ENCODE peak calls at places on chromosomes 16 and 17, in nine cellular contexts. One of them, this sample, is unnamed.
A peak's percentile ranks its signal among the peaks of the same experiment; 100 is the strongest.

GRCh38 chr16:74999683-75000480 is 1.1 kb downstream of the ZNRF1 start:
- DNase-seq in stomach: peak; percentile 65
- DNase-seq in HS-27A: no peak
- DNase-seq in mammary epithelial cell: peak; percentile 61
- DNase-seq in NCI-H1092: no peak
- DNase-seq in stimulated activated CD8-positive, alpha-beta memory T cell treated with anti-CD3 and anti-CD28 coated beads, Interleukin-7, amount 100 ng/mL, for 4 hours: peak; percentile 12
- DNase-seq in amniotic stem cell: no peak
- DNase-seq in WTC11: peak; percentile 78
- DNase-seq in activated CD4-positive, alpha-beta T cell treated with anti-CD3 and anti-CD28 coated beads for 24 hours: peak; percentile 45
- DNase-seq in this sample: peak; percentile 60

GRCh38 chr17:57810740-57811632 is 38.9 kb downstream of the MRPS23 start:
- DNase-seq in stomach: no peak
- DNase-seq in HS-27A: no peak
- DNase-seq in mammary epithelial cell: peak; percentile 21
- DNase-seq in NCI-H1092: peak; percentile 85
- DNase-seq in stimulated activated CD8-positive, alpha-beta memory T cell treated with anti-CD3 and anti-CD28 coated beads, Interleukin-7, amount 100 ng/mL, for 4 hours: no peak
- DNase-seq in amniotic stem cell: no peak
- DNase-seq in WTC11: no peak
- DNase-seq in activated CD4-positive, alpha-beta T cell treated with anti-CD3 and anti-CD28 coated beads for 24 hours: no peak
- DNase-seq in this sample: no peak

GRCh38 chr17:1485311-1485747 is 7.2 kb downstream of the MYO1C start:
- DNase-seq in stomach: peak; percentile 39
- DNase-seq in HS-27A: no peak
- DNase-seq in mammary epithelial cell: no peak
- DNase-seq in NCI-H1092: no peak
- DNase-seq in stimulated activated CD8-positive, alpha-beta memory T cell treated with anti-CD3 and anti-CD28 coated beads, Interleukin-7, amount 100 ng/mL, for 4 hours: no peak
- DNase-seq in amniotic stem cell: no peak
- DNase-seq in WTC11: peak; percentile 73
- DNase-seq in activated CD4-positive, alpha-beta T cell treated with anti-CD3 and anti-CD28 coated beads for 24 hours: no peak
- DNase-seq in this sample: no peak

GRCh38 chr17:42321555-42321954 is 33.3 kb downstream of the STAT5A start:
- DNase-seq in stomach: no peak
- DNase-seq in HS-27A: no peak
- DNase-seq in mammary epithelial cell: no peak
- DNase-seq in NCI-H1092: no peak
- DNase-seq in stimulated activated CD8-positive, alpha-beta memory T cell treated with anti-CD3 and anti-CD28 coated beads, Interleukin-7, amount 100 ng/mL, for 4 hours: no peak
- DNase-seq in amniotic stem cell: no peak
- DNase-seq in WTC11: no peak
- DNase-seq in activated CD4-positive, alpha-beta T cell treated with anti-CD3 and anti-CD28 coated beads for 24 hours: no peak
- DNase-seq in this sample: no peak

GRCh38 chr16:49502136-49502881 is 128.7 kb downstream of the C16orf78 start:
- DNase-seq in stomach: no peak
- DNase-seq in HS-27A: no peak
- DNase-seq in mammary epithelial cell: no peak
- DNase-seq in NCI-H1092: no peak
- DNase-seq in stimulated activated CD8-positive, alpha-beta memory T cell treated with anti-CD3 and anti-CD28 coated beads, Interleukin-7, amount 100 ng/mL, for 4 hours: no peak
- DNase-seq in amniotic stem cell: no peak
- DNase-seq in WTC11: no peak
- DNase-seq in activated CD4-positive, alpha-beta T cell treated with anti-CD3 and anti-CD28 coated beads for 24 hours: no peak
- DNase-seq in this sample: no peak

GRCh38 chr16:86067936-86068335 is 169.0 kb downstream of the IRF8 start:
- DNase-seq in stomach: no peak
- DNase-seq in HS-27A: no peak
- DNase-seq in mammary epithelial cell: no peak
- DNase-seq in NCI-H1092: no peak
- DNase-seq in stimulated activated CD8-positive, alpha-beta memory T cell treated with anti-CD3 and anti-CD28 coated beads, Interleukin-7, amount 100 ng/mL, for 4 hours: no peak
- DNase-seq in amniotic stem cell: no peak
- DNase-seq in WTC11: no peak
- DNase-seq in activated CD4-positive, alpha-beta T cell treated with anti-CD3 and anti-CD28 coated beads for 24 hours: no peak
- DNase-seq in this sample: no peak

GRCh38 chr17:72931163-72931562 is 161.3 kb downstream of the SLC39A11 start:
- DNase-seq in stomach: no peak
- DNase-seq in HS-27A: no peak
- DNase-seq in mammary epithelial cell: no peak
- DNase-seq in NCI-H1092: no peak
- DNase-seq in stimulated activated CD8-positive, alpha-beta memory T cell treated with anti-CD3 and anti-CD28 coated beads, Interleukin-7, amount 100 ng/mL, for 4 hours: no peak
- DNase-seq in amniotic stem cell: no peak
- DNase-seq in WTC11: no peak
- DNase-seq in activated CD4-positive, alpha-beta T cell treated with anti-CD3 and anti-CD28 coated beads for 24 hours: no peak
- DNase-seq in this sample: no peak

GRCh38 chr17:80283116-80283852 is 22.6 kb downstream of the RNF213 start:
- DNase-seq in stomach: no peak
- DNase-seq in HS-27A: no peak
- DNase-seq in mammary epithelial cell: no peak
- DNase-seq in NCI-H1092: no peak
- DNase-seq in stimulated activated CD8-positive, alpha-beta memory T cell treated with anti-CD3 and anti-CD28 coated beads, Interleukin-7, amount 100 ng/mL, for 4 hours: no peak
- DNase-seq in amniotic stem cell: no peak
- DNase-seq in WTC11: no peak
- DNase-seq in activated CD4-positive, alpha-beta T cell treated with anti-CD3 and anti-CD28 coated beads for 24 hours: no peak
- DNase-seq in this sample: no peak

GRCh38 chr16:85613609-85614337 is 651 bp downstream of the GSE1 start:
- DNase-seq in stomach: peak; percentile 55
- DNase-seq in HS-27A: no peak
- DNase-seq in mammary epithelial cell: no peak
- DNase-seq in NCI-H1092: peak; percentile 49
- DNase-seq in stimulated activated CD8-positive, alpha-beta memory T cell treated with anti-CD3 and anti-CD28 coated beads, Interleukin-7, amount 100 ng/mL, for 4 hours: no peak
- DNase-seq in amniotic stem cell: no peak
- DNase-seq in WTC11: peak; percentile 76
- DNase-seq in activated CD4-positive, alpha-beta T cell treated with anti-CD3 and anti-CD28 coated beads for 24 hours: no peak
- DNase-seq in this sample: no peak

GRCh38 chr17:199806-200603 is 18.6 kb upstream of the DOC2B start:
- DNase-seq in stomach: no peak
- DNase-seq in HS-27A: no peak
- DNase-seq in mammary epithelial cell: peak; percentile 20
- DNase-seq in NCI-H1092: no peak
- DNase-seq in stimulated activated CD8-positive, alpha-beta memory T cell treated with anti-CD3 and anti-CD28 coated beads, Interleukin-7, amount 100 ng/mL, for 4 hours: no peak
- DNase-seq in amniotic stem cell: no peak
- DNase-seq in WTC11: peak; percentile 27
- DNase-seq in activated CD4-positive, alpha-beta T cell treated with anti-CD3 and anti-CD28 coated beads for 24 hours: no peak
- DNase-seq in this sample: no peak

GRCh38 chr17:6387858-6388257 is 47.1 kb downstream of the AIPL1 start:
- DNase-seq in stomach: no peak
- DNase-seq in HS-27A: no peak
- DNase-seq in mammary epithelial cell: no peak
- DNase-seq in NCI-H1092: no peak
- DNase-seq in stimulated activated CD8-positive, alpha-beta memory T cell treated with anti-CD3 and anti-CD28 coated beads, Interleukin-7, amount 100 ng/mL, for 4 hours: no peak
- DNase-seq in amniotic stem cell: no peak
- DNase-seq in WTC11: no peak
- DNase-seq in activated CD4-positive, alpha-beta T cell treated with anti-CD3 and anti-CD28 coated beads for 24 hours: no peak
- DNase-seq in this sample: no peak

GRCh38 chr16:55552621-55553020 is 13.9 kb upstream of the CAPNS2 start:
- DNase-seq in stomach: no peak
- DNase-seq in HS-27A: no peak
- DNase-seq in mammary epithelial cell: peak; percentile 86
- DNase-seq in NCI-H1092: no peak
- DNase-seq in stimulated activated CD8-positive, alpha-beta memory T cell treated with anti-CD3 and anti-CD28 coated beads, Interleukin-7, amount 100 ng/mL, for 4 hours: no peak
- DNase-seq in amniotic stem cell: peak; percentile 37
- DNase-seq in WTC11: no peak
- DNase-seq in activated CD4-positive, alpha-beta T cell treated with anti-CD3 and anti-CD28 coated beads for 24 hours: no peak
- DNase-seq in this sample: no peak

GRCh38 chr17:43351686-43352085 is 47.1 kb upstream of the ARL4D start:
- DNase-seq in stomach: no peak
- DNase-seq in HS-27A: no peak
- DNase-seq in mammary epithelial cell: no peak
- DNase-seq in NCI-H1092: no peak
- DNase-seq in stimulated activated CD8-positive, alpha-beta memory T cell treated with anti-CD3 and anti-CD28 coated beads, Interleukin-7, amount 100 ng/mL, for 4 hours: no peak
- DNase-seq in amniotic stem cell: no peak
- DNase-seq in WTC11: no peak
- DNase-seq in activated CD4-positive, alpha-beta T cell treated with anti-CD3 and anti-CD28 coated beads for 24 hours: no peak
- DNase-seq in this sample: no peak

GRCh38 chr17:33169580-33170285 is 123.4 kb downstream of the ASIC2 start:
- DNase-seq in stomach: no peak
- DNase-seq in HS-27A: no peak
- DNase-seq in mammary epithelial cell: peak; percentile 68
- DNase-seq in NCI-H1092: no peak
- DNase-seq in stimulated activated CD8-positive, alpha-beta memory T cell treated with anti-CD3 and anti-CD28 coated beads, Interleukin-7, amount 100 ng/mL, for 4 hours: no peak
- DNase-seq in amniotic stem cell: no peak
- DNase-seq in WTC11: no peak
- DNase-seq in activated CD4-positive, alpha-beta T cell treated with anti-CD3 and anti-CD28 coated beads for 24 hours: no peak
- DNase-seq in this sample: no peak

GRCh38 chr17:78219396-78220150 is 5.5 kb downstream of the BIRC5 start:
- DNase-seq in stomach: no peak
- DNase-seq in HS-27A: no peak
- DNase-seq in mammary epithelial cell: no peak
- DNase-seq in NCI-H1092: no peak
- DNase-seq in stimulated activated CD8-positive, alpha-beta memory T cell treated with anti-CD3 and anti-CD28 coated beads, Interleukin-7, amount 100 ng/mL, for 4 hours: no peak
- DNase-seq in amniotic stem cell: no peak
- DNase-seq in WTC11: peak; percentile 69
- DNase-seq in activated CD4-positive, alpha-beta T cell treated with anti-CD3 and anti-CD28 coated beads for 24 hours: no peak
- DNase-seq in this sample: no peak

GRCh38 chr17:55706808-55707773 is 15.6 kb downstream of the TMEM100 start:
- DNase-seq in stomach: no peak
- DNase-seq in HS-27A: no peak
- DNase-seq in mammary epithelial cell: no peak
- DNase-seq in NCI-H1092: no peak
- DNase-seq in stimulated activated CD8-positive, alpha-beta memory T cell treated with anti-CD3 and anti-CD28 coated beads, Interleukin-7, amount 100 ng/mL, for 4 hours: no peak
- DNase-seq in amniotic stem cell: no peak
- DNase-seq in WTC11: peak; percentile 12
- DNase-seq in activated CD4-positive, alpha-beta T cell treated with anti-CD3 and anti-CD28 coated beads for 24 hours: no peak
- DNase-seq in this sample: no peak

GRCh38 chr16:20740901-20741491 is 622 bp downstream of the THUMPD1 start:
- DNase-seq in stomach: peak; percentile 95
- DNase-seq in HS-27A: peak; percentile 22
- DNase-seq in mammary epithelial cell: peak; percentile 68
- DNase-seq in NCI-H1092: peak; percentile 65
- DNase-seq in stimulated activated CD8-positive, alpha-beta memory T cell treated with anti-CD3 and anti-CD28 coated beads, Interleukin-7, amount 100 ng/mL, for 4 hours: peak; percentile 86
- DNase-seq in amniotic stem cell: peak; percentile 63
- DNase-seq in WTC11: peak; percentile 84
- DNase-seq in activated CD4-positive, alpha-beta T cell treated with anti-CD3 and anti-CD28 coated beads for 24 hours: peak; percentile 83
- DNase-seq in this sample: peak; percentile 88

GRCh38 chr16:8958344-8958808 is 5.3 kb downstream of the USP7 start:
- DNase-seq in stomach: no peak
- DNase-seq in HS-27A: peak; percentile 29
- DNase-seq in mammary epithelial cell: peak; percentile 20
- DNase-seq in NCI-H1092: no peak
- DNase-seq in stimulated activated CD8-positive, alpha-beta memory T cell treated with anti-CD3 and anti-CD28 coated beads, Interleukin-7, amount 100 ng/mL, for 4 hours: no peak
- DNase-seq in amniotic stem cell: no peak
- DNase-seq in WTC11: no peak
- DNase-seq in activated CD4-positive, alpha-beta T cell treated with anti-CD3 and anti-CD28 coated beads for 24 hours: no peak
- DNase-seq in this sample: no peak

GRCh38 chr17:46916211-46916610 is 6.7 kb upstream of the GOSR2 start:
- DNase-seq in stomach: no peak
- DNase-seq in HS-27A: peak; percentile 36
- DNase-seq in mammary epithelial cell: peak; percentile 79
- DNase-seq in NCI-H1092: no peak
- DNase-seq in stimulated activated CD8-positive, alpha-beta memory T cell treated with anti-CD3 and anti-CD28 coated beads, Interleukin-7, amount 100 ng/mL, for 4 hours: no peak
- DNase-seq in amniotic stem cell: no peak
- DNase-seq in WTC11: no peak
- DNase-seq in activated CD4-positive, alpha-beta T cell treated with anti-CD3 and anti-CD28 coated beads for 24 hours: no peak
- DNase-seq in this sample: no peak

GRCh38 chr16:64469906-64470702 is 651.8 kb downstream of the CDH11 start:
- DNase-seq in stomach: no peak
- DNase-seq in HS-27A: no peak
- DNase-seq in mammary epithelial cell: no peak
- DNase-seq in NCI-H1092: no peak
- DNase-seq in stimulated activated CD8-positive, alpha-beta memory T cell treated with anti-CD3 and anti-CD28 coated beads, Interleukin-7, amount 100 ng/mL, for 4 hours: no peak
- DNase-seq in amniotic stem cell: no peak
- DNase-seq in WTC11: no peak
- DNase-seq in activated CD4-positive, alpha-beta T cell treated with anti-CD3 and anti-CD28 coated beads for 24 hours: no peak
- DNase-seq in this sample: no peak

GRCh38 chr17:8946476-8946875 is 19.0 kb downstream of the PIK3R5 start:
- DNase-seq in stomach: no peak
- DNase-seq in HS-27A: no peak
- DNase-seq in mammary epithelial cell: peak; percentile 57
- DNase-seq in NCI-H1092: no peak
- DNase-seq in stimulated activated CD8-positive, alpha-beta memory T cell treated with anti-CD3 and anti-CD28 coated beads, Interleukin-7, amount 100 ng/mL, for 4 hours: no peak
- DNase-seq in amniotic stem cell: no peak
- DNase-seq in WTC11: no peak
- DNase-seq in activated CD4-positive, alpha-beta T cell treated with anti-CD3 and anti-CD28 coated beads for 24 hours: no peak
- DNase-seq in this sample: no peak

GRCh38 chr17:56975656-56976055 is 2.3 kb upstream of the SCPEP1 start:
- DNase-seq in stomach: no peak
- DNase-seq in HS-27A: no peak
- DNase-seq in mammary epithelial cell: no peak
- DNase-seq in NCI-H1092: no peak
- DNase-seq in stimulated activated CD8-positive, alpha-beta memory T cell treated with anti-CD3 and anti-CD28 coated beads, Interleukin-7, amount 100 ng/mL, for 4 hours: no peak
- DNase-seq in amniotic stem cell: no peak
- DNase-seq in WTC11: no peak
- DNase-seq in activated CD4-positive, alpha-beta T cell treated with anti-CD3 and anti-CD28 coated beads for 24 hours: no peak
- DNase-seq in this sample: no peak

GRCh38 chr16:12587170-12587569 is 216.5 kb downstream of the CPPED1 start:
- DNase-seq in stomach: no peak
- DNase-seq in HS-27A: no peak
- DNase-seq in mammary epithelial cell: no peak
- DNase-seq in NCI-H1092: no peak
- DNase-seq in stimulated activated CD8-positive, alpha-beta memory T cell treated with anti-CD3 and anti-CD28 coated beads, Interleukin-7, amount 100 ng/mL, for 4 hours: no peak
- DNase-seq in amniotic stem cell: no peak
- DNase-seq in WTC11: no peak
- DNase-seq in activated CD4-positive, alpha-beta T cell treated with anti-CD3 and anti-CD28 coated beads for 24 hours: no peak
- DNase-seq in this sample: no peak

GRCh38 chr17:32771396-32771795 is 105.5 kb downstream of the MYO1D start:
- DNase-seq in stomach: no peak
- DNase-seq in HS-27A: no peak
- DNase-seq in mammary epithelial cell: no peak
- DNase-seq in NCI-H1092: no peak
- DNase-seq in stimulated activated CD8-positive, alpha-beta memory T cell treated with anti-CD3 and anti-CD28 coated beads, Interleukin-7, amount 100 ng/mL, for 4 hours: no peak
- DNase-seq in amniotic stem cell: no peak
- DNase-seq in WTC11: no peak
- DNase-seq in activated CD4-positive, alpha-beta T cell treated with anti-CD3 and anti-CD28 coated beads for 24 hours: no peak
- DNase-seq in this sample: no peak

GRCh38 chr17:43359469-43360105 is 39.2 kb upstream of the ARL4D start:
- DNase-seq in stomach: no peak
- DNase-seq in HS-27A: no peak
- DNase-seq in mammary epithelial cell: no peak
- DNase-seq in NCI-H1092: no peak
- DNase-seq in stimulated activated CD8-positive, alpha-beta memory T cell treated with anti-CD3 and anti-CD28 coated beads, Interleukin-7, amount 100 ng/mL, for 4 hours: no peak
- DNase-seq in amniotic stem cell: no peak
- DNase-seq in WTC11: no peak
- DNase-seq in activated CD4-positive, alpha-beta T cell treated with anti-CD3 and anti-CD28 coated beads for 24 hours: no peak
- DNase-seq in this sample: no peak

GRCh38 chr16:47574091-47575054 is 113.2 kb downstream of the PHKB start:
- DNase-seq in stomach: no peak
- DNase-seq in HS-27A: peak; percentile 40
- DNase-seq in mammary epithelial cell: peak; percentile 93
- DNase-seq in NCI-H1092: no peak
- DNase-seq in stimulated activated CD8-positive, alpha-beta memory T cell treated with anti-CD3 and anti-CD28 coated beads, Interleukin-7, amount 100 ng/mL, for 4 hours: no peak
- DNase-seq in amniotic stem cell: no peak
- DNase-seq in WTC11: no peak
- DNase-seq in activated CD4-positive, alpha-beta T cell treated with anti-CD3 and anti-CD28 coated beads for 24 hours: no peak
- DNase-seq in this sample: no peak

GRCh38 chr16:80804061-80804450 is 342 bp downstream of the CDYL2 start:
- DNase-seq in stomach: no peak
- DNase-seq in HS-27A: peak; percentile 9
- DNase-seq in mammary epithelial cell: peak; percentile 31
- DNase-seq in NCI-H1092: no peak
- DNase-seq in stimulated activated CD8-positive, alpha-beta memory T cell treated with anti-CD3 and anti-CD28 coated beads, Interleukin-7, amount 100 ng/mL, for 4 hours: no peak
- DNase-seq in amniotic stem cell: no peak
- DNase-seq in WTC11: peak; percentile 29
- DNase-seq in activated CD4-positive, alpha-beta T cell treated with anti-CD3 and anti-CD28 coated beads for 24 hours: peak; percentile 45
- DNase-seq in this sample: peak; percentile 56

GRCh38 chr17:81612172-81612571 is 24.7 kb downstream of the NPLOC4 start:
- DNase-seq in stomach: no peak
- DNase-seq in HS-27A: no peak
- DNase-seq in mammary epithelial cell: no peak
- DNase-seq in NCI-H1092: no peak
- DNase-seq in stimulated activated CD8-positive, alpha-beta memory T cell treated with anti-CD3 and anti-CD28 coated beads, Interleukin-7, amount 100 ng/mL, for 4 hours: no peak
- DNase-seq in amniotic stem cell: no peak
- DNase-seq in WTC11: no peak
- DNase-seq in activated CD4-positive, alpha-beta T cell treated with anti-CD3 and anti-CD28 coated beads for 24 hours: no peak
- DNase-seq in this sample: no peak

GRCh38 chr17:43014946-43015519 is 7.2 kb downstream of the VAT1 start:
- DNase-seq in stomach: no peak
- DNase-seq in HS-27A: no peak
- DNase-seq in mammary epithelial cell: no peak
- DNase-seq in NCI-H1092: no peak
- DNase-seq in stimulated activated CD8-positive, alpha-beta memory T cell treated with anti-CD3 and anti-CD28 coated beads, Interleukin-7, amount 100 ng/mL, for 4 hours: no peak
- DNase-seq in amniotic stem cell: no peak
- DNase-seq in WTC11: no peak
- DNase-seq in activated CD4-positive, alpha-beta T cell treated with anti-CD3 and anti-CD28 coated beads for 24 hours: no peak
- DNase-seq in this sample: no peak

GRCh38 chr17:74037320-74037719 is 166.2 kb upstream of the RPL38 start:
- DNase-seq in stomach: no peak
- DNase-seq in HS-27A: no peak
- DNase-seq in mammary epithelial cell: peak; percentile 33
- DNase-seq in NCI-H1092: no peak
- DNase-seq in stimulated activated CD8-positive, alpha-beta memory T cell treated with anti-CD3 and anti-CD28 coated beads, Interleukin-7, amount 100 ng/mL, for 4 hours: no peak
- DNase-seq in amniotic stem cell: no peak
- DNase-seq in WTC11: no peak
- DNase-seq in activated CD4-positive, alpha-beta T cell treated with anti-CD3 and anti-CD28 coated beads for 24 hours: no peak
- DNase-seq in this sample: no peak

GRCh38 chr17:1143573-1143972 is 36.2 kb downstream of the ABR start:
- DNase-seq in stomach: no peak
- DNase-seq in HS-27A: no peak
- DNase-seq in mammary epithelial cell: no peak
- DNase-seq in NCI-H1092: no peak
- DNase-seq in stimulated activated CD8-positive, alpha-beta memory T cell treated with anti-CD3 and anti-CD28 coated beads, Interleukin-7, amount 100 ng/mL, for 4 hours: no peak
- DNase-seq in amniotic stem cell: no peak
- DNase-seq in WTC11: no peak
- DNase-seq in activated CD4-positive, alpha-beta T cell treated with anti-CD3 and anti-CD28 coated beads for 24 hours: no peak
- DNase-seq in this sample: no peak